ENCODE peak calls at places on chromosomes 7 and 10, in ten cellular contexts. M is PC-3; D is fibroblast of the aortic adventitia; G is dorsolateral prefrontal cortex; F is mammary epithelial cell; K is GM23338; C is transverse colon; Q is kidney epithelial cell; V is CD8-positive, alpha-beta T cell; I is endothelial cell. J is an unnamed sample.

GRCh38 chr7:148286150-148286549 is 304.4 kb upstream of the C7orf33 start:
- DNase-seq in F (peak), K (peak), D (no peak), I (peak), Q (no peak), C (no peak), M (peak), G (no peak), V (no peak), J (no peak)

GRCh38 chr7:12069757-12070156 is 141.3 kb upstream of the TMEM106B start:
- DNase-seq in Q (no peak), F (no peak), M (peak), C (no peak), V (no peak), D (no peak), K (peak), G (no peak), I (no peak), J (no peak)

GRCh38 chr10:32237644-32238345 is 109.2 kb downstream of the EPC1 start:
- DNase-seq in C (no peak), Q (no peak), V (no peak), M (peak), D (peak), K (no peak), G (no peak), I (no peak), F (peak), J (no peak)

GRCh38 chr10:103519798-103520197 is 26.3 kb downstream of the NEURL1 start:
- DNase-seq in C (no peak), Q (no peak), D (no peak), V (no peak), F (no peak), M (no peak), G (no peak), K (no peak), I (no peak), J (no peak)

GRCh38 chr10:32144817-32145688 is 88.8 kb upstream of the KIF5B start:
- DNase-seq in K (no peak), G (no peak), Q (no peak), V (no peak), D (no peak), F (peak), C (peak), M (no peak), I (no peak), J (no peak)

GRCh38 chr7:47556511-47557180 is 25.3 kb downstream of the TNS3 start:
- DNase-seq in K (no peak), V (no peak), I (no peak), D (no peak), M (peak), Q (no peak), G (no peak), F (no peak), C (no peak), J (no peak)

GRCh38 chr7:158556721-158557440 is 30.7 kb downstream of the PTPRN2 start:
- DNase-seq in I (no peak), D (no peak), G (no peak), Q (no peak), K (no peak), F (no peak), V (no peak), C (no peak), M (no peak), J (no peak)

GRCh38 chr7:30164567-30164966 is 29.8 kb downstream of the MTURN start:
- DNase-seq in C (no peak), V (no peak), I (no peak), G (no peak), F (peak), K (peak), M (peak), D (peak), Q (no peak), J (no peak)

GRCh38 chr7:26420600-26420999 is 128.9 kb downstream of the SNX10 start:
- DNase-seq in G (no peak), V (no peak), Q (no peak), F (no peak), C (no peak), I (no peak), D (no peak), M (no peak), K (no peak), J (no peak)

GRCh38 chr10:31401287-31401686 is 82.3 kb downstream of the ZEB1 start:
- DNase-seq in G (no peak), Q (no peak), M (peak), D (no peak), C (no peak), I (no peak), F (no peak), V (no peak), K (no peak), J (no peak)

GRCh38 chr7:39741942-39742623 is 118.7 kb downstream of the RALA start:
- DNase-seq in M (peak), D (peak), C (peak), Q (no peak), V (peak), K (peak), G (no peak), I (peak), F (peak), J (no peak)
- TF ChIP-seq CTCF in M (peak), D (peak), C (peak), Q (peak), V (peak), K (peak), G (peak), I (peak), F (peak), J (peak)

GRCh38 chr7:2097492-2097891 is 135.3 kb downstream of the MAD1L1 start:
- DNase-seq in F (no peak), K (no peak), G (no peak), M (no peak), I (no peak), C (no peak), Q (no peak), D (no peak), V (no peak), J (no peak)

GRCh38 chr7:2098056-2098455 is 134.7 kb downstream of the MAD1L1 start:
- DNase-seq in M (no peak), C (no peak), D (no peak), V (no peak), K (no peak), F (no peak), I (no peak), G (no peak), Q (no peak), J (no peak)

GRCh38 chr7:2100278-2101205 is 132.2 kb downstream of the MAD1L1 start:
- DNase-seq in G (peak), Q (no peak), I (no peak), C (no peak), F (no peak), M (peak), D (no peak), V (peak), K (no peak), J (no peak)

GRCh38 chr7:2098496-2098895 is 134.2 kb downstream of the MAD1L1 start:
- DNase-seq in Q (no peak), V (no peak), D (no peak), C (no peak), K (no peak), I (no peak), M (no peak), G (no peak), F (no peak), J (no peak)

DNA sequence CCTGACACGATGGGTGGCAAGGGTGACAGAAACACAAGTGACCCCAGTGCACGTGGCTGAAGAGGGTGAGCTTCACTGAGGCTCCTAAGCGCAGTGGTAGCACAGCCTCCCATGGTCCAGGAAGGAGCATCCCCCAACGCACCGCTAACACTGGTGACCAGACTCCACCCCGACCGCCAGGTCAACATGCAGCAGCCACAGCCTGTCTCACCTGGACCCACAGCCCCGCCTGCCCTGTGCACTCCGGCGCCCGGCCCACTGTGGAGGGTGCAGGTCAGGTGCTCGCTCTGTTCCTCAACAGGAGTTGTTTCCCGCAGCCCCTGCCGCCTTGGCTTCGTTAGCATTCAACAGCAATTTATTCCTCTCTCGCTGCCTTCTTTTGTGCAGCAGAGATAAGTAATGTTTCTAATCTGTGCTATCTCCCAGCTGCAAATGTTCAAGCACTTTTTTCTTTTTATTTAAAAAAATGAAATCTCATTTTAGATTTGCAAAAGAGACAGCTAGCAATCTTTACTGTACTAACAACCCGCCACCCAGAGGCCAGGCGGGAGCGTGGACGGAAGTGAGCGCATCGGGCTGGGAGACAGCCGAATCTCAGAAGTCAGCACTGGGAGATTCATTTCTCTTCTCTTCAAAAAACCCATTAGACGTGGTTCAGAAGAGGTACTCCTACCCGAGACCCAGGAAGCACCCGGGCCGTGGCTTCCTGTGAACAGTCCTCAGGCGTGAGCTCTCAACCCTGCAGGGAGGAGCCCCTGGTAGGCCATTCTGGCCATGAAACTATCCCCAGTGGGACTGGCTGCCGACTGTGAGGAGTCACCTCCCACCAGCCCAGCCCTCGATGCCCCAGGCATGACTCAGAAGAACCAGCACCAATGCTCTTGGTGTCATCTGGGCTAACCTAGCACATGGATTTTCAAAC is 133.4 kb downstream of the MAD1L1 start:
- DNase-seq in M (no peak), F (no peak), G (no peak), I (no peak), Q (no peak), K (no peak), C (no peak), D (peak), V (peak), J (no peak)
- TF ChIP-seq CTCF in M (no peak), F (no peak), G (no peak), I (no peak), Q (no peak), K (no peak), C (no peak), D (no peak), V (no peak), J (no peak)

DNA sequence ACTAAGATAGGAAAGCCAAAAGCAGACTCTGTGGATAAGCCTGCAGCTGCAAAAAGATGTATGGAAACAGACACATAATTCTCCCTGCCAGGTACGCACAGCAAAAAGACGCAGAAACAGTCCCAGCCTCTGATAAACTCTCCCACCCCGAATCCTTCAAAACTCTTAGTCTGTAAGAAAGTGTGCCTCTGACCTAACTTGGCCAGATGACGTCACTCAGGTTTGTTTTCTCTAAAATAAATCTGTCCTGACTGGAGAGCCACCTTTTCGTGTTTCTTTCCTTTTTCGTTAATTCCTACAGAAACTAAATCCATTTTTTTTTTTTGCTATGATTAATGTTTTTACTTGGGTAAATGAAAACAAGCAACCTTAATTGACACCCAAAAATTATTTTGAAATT is 793.8 kb downstream of the SORCS1 start:
- DNase-seq in C (no peak), K (no peak), F (no peak), I (no peak), Q (no peak), V (no peak), D (no peak), G (no peak), M (no peak), J (no peak)
- TF ChIP-seq CTCF in C (no peak), K (no peak), F (no peak), I (no peak), Q (no peak), V (no peak), D (no peak), G (no peak), M (no peak), J (no peak)

DNA sequence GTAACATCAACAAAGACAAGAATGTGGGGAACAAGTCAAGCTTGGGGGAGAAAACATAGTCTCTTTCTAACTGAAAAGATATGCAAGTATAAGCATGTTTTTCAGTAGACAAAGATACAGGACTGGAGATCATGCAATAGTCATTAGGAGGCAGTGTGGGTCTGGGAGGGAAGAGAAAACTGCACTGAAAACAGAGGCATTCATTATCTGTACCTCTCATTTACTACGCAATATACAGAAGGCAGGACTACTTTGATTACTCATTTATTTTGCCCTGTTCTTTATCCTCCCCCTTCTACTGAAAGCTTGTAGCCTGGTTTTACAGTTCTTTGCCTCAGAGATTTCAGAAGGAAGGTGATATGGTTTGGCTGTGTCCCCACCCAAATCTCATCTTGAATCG is 341.2 kb downstream of the CRPPA start:
- DNase-seq in D (no peak), C (no peak), Q (no peak), G (no peak), M (no peak), K (no peak), F (peak), V (no peak), I (no peak), J (no peak)
- TF ChIP-seq CTCF in D (no peak), C (no peak), Q (no peak), G (no peak), M (no peak), K (no peak), F (peak), V (no peak), I (no peak), J (no peak)

GRCh38 chr10:84530724-84531325 is 202.4 kb downstream of the CCSER2 start:
- DNase-seq in D (no peak), I (no peak), M (no peak), G (no peak), K (no peak), Q (no peak), F (no peak), V (no peak), C (no peak), J (no peak)

GRCh38 chr10:84534168-84534567 is 205.8 kb downstream of the CCSER2 start:
- DNase-seq in G (no peak), D (no peak), Q (no peak), C (no peak), I (no peak), F (no peak), K (peak), V (no peak), M (no peak), J (no peak)

GRCh38 chr10:84531396-84531795 is 203.0 kb downstream of the CCSER2 start:
- DNase-seq in M (peak), K (no peak), D (peak), F (no peak), Q (no peak), G (no peak), I (no peak), V (no peak), C (no peak), J (no peak)
- TF ChIP-seq CTCF in M (no peak), K (no peak), D (no peak), F (no peak), Q (no peak), G (no peak), I (no peak), V (no peak), C (no peak), J (no peak)

GRCh38 chr10:19699299-19699698 is 116.9 kb upstream of the PLXDC2 start:
- DNase-seq in M (no peak), I (no peak), C (no peak), G (no peak), K (peak), F (no peak), Q (no peak), V (no peak), D (no peak), J (no peak)
- TF ChIP-seq CTCF in M (no peak), I (no peak), C (no peak), G (no peak), K (peak), F (no peak), Q (no peak), V (no peak), D (no peak), J (no peak)

DNA sequence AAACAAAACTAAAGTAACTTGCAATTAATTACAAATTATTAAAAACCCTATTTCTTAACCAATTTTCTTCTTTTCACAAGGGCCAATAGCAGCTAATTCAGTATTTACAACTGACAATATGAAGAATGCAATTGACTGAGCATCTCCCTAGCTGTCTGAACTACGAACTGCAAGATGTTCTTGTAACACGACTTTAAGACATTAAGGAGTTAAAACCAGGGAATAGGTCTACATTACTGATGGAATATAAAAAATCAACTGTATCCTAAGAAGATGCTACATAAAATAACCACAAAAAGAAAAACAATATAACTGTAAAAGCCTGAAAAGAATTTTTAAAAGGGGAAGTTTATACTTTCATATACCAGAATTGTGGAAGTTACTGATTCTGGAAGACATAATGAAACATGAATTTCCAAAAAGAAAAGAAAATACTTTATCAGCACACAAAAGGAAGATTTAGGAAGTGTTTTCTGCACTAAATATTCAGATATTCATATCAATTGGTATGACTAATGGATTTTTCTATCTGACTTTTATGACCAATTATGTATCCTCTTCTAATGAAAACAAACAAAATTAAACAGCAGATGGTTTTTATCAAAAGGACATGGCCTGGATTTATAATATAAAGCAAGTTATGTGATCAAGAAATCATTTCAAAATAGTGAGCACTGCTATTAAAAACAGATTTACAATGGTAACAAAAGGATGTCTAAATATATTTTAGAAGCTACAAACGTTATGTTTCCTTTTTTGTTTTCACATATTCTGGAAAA is 1.6 kb downstream of the GPR22 start:
- DNase-seq in M (no peak), I (no peak), G (no peak), F (no peak), Q (no peak), V (no peak), K (peak), C (no peak), D (no peak), J (no peak)
- TF ChIP-seq CTCF in M (no peak), I (no peak), G (peak), F (no peak), Q (no peak), V (no peak), K (no peak), C (no peak), D (peak), J (no peak)

GRCh38 chr10:73263948-73264347 is 11.5 kb upstream of the MRPS16 start:
- DNase-seq in Q (no peak), V (no peak), C (no peak), M (peak), K (peak), F (peak), D (peak), G (no peak), I (no peak), J (no peak)
- TF ChIP-seq CTCF in Q (peak), V (peak), C (peak), M (peak), K (peak), F (peak), D (peak), G (peak), I (peak), J (peak)

GRCh38 chr10:125231116-125231812 is 70.9 kb upstream of the CTBP2 start:
- DNase-seq in C (no peak), V (no peak), Q (peak), M (peak), F (peak), G (no peak), I (no peak), K (peak), D (peak), J (no peak)
- TF ChIP-seq CTCF in C (no peak), V (no peak), Q (no peak), M (no peak), F (peak), G (no peak), I (no peak), K (no peak), D (peak), J (no peak)

J was measured in lung.